ENCODE peak calls at places on chromosomes 7 and 10, in six cellular contexts. K is PC-3; R is astrocyte of the cerebellum; B is astrocyte of the spinal cord; N is A549; A is CD4-positive, alpha-beta T cell. J is an unnamed sample.

GRCh38 chr7:155338632-155339320 is 41.1 kb downstream of the INSIG1 start:
- DNase-seq in R (no peak), N (no peak), K (no peak), A (peak; percentile 8), B (no peak), J (no peak)

GRCh38 chr7:97430001-97430400 is 301.9 kb upstream of the TAC1 start:
- DNase-seq in R (no peak), K (no peak), B (no peak), N (no peak), A (no peak), J (no peak)

GRCh38 chr7:66869660-66870450 is 51.2 kb upstream of the TMEM248 start:
- DNase-seq in A (no peak), B (no peak), N (no peak), K (no peak), R (no peak), J (no peak)

GRCh38 chr10:89301231-89301630 is 615 bp upstream of the IFIT2 start:
- DNase-seq in K (peak; percentile 26), R (no peak), N (peak; percentile 13), B (peak; percentile 40), A (no peak), J (no peak)

GRCh38 chr7:143345428-143345900 is 17.0 kb downstream of the FAM131B start:
- DNase-seq in R (no peak), A (peak; percentile 62), B (peak; percentile 28), N (peak; percentile 78), K (no peak), J (peak; percentile 78)

GRCh38 chr7:95468071-95468470 is 17.7 kb upstream of the ASB4 start:
- DNase-seq in K (no peak), A (no peak), R (no peak), N (no peak), B (no peak), J (no peak)

GRCh38 chr10:110681023-110681681 is 37.0 kb downstream of the RBM20 start:
- DNase-seq in N (peak; percentile 57), A (peak; percentile 5), R (no peak), K (peak; percentile 37), B (peak; percentile 31), J (peak; percentile 67)

GRCh38 chr7:38451840-38452239 is 178.4 kb upstream of the TARP start:
- DNase-seq in A (no peak), N (peak; percentile 37), K (peak; percentile 62), B (peak; percentile 53), R (peak; percentile 31), J (no peak)

GRCh38 chr7:152968003-152968402 is 208.5 kb downstream of the ACTR3B start:
- DNase-seq in A (no peak), K (no peak), B (no peak), R (no peak), N (no peak), J (no peak)

GRCh38 chr10:34434119-34434594 is 380.9 kb downstream of the PARD3 start:
- DNase-seq in A (no peak), B (peak; percentile 79), K (no peak), R (peak; percentile 9), N (peak; percentile 56), J (no peak)

GRCh38 chr7:15924910-15925309 is 238.4 kb upstream of the MEOX2 start:
- DNase-seq in N (no peak), R (no peak), A (no peak), K (no peak), B (no peak), J (no peak)

GRCh38 chr7:77467453-77467852 is 51.3 kb upstream of the GSAP start:
- DNase-seq in B (no peak), A (no peak), K (no peak), N (no peak), R (no peak), J (no peak)

GRCh38 chr7:158355456-158356065 is 232.1 kb downstream of the PTPRN2 start:
- DNase-seq in B (no peak), K (peak; percentile 58), N (peak; percentile 20), A (no peak), R (no peak), J (peak; percentile 20)

GRCh38 chr10:11180228-11180627 is 162.6 kb downstream of the CELF2 start:
- DNase-seq in R (no peak), A (peak; percentile 68), K (no peak), B (no peak), N (no peak), J (no peak)

GRCh38 chr10:43981232-43981631 is 332.6 kb upstream of the ZNF32 start:
- DNase-seq in A (no peak), N (no peak), R (no peak), B (no peak), K (no peak), J (no peak)

GRCh38 chr7:118182618-118183253 is 1.2 kb upstream of the LSM8 start:
- DNase-seq in B (no peak), K (no peak), R (no peak), N (no peak), A (no peak), J (no peak)

GRCh38 chr7:98211221-98211675 is at the start of gene BHLHA15:
- DNase-seq in R (no peak), B (no peak), A (peak; percentile 17), K (peak; percentile 52), N (no peak), J (peak; percentile 71)

GRCh38 chr7:132390705-132391104 is 185.6 kb downstream of the PLXNA4 start:
- DNase-seq in K (peak; percentile 72), N (peak; percentile 20), A (no peak), R (peak; percentile 65), B (peak; percentile 86), J (no peak)

GRCh38 chr10:122507661-122508060 is 46.3 kb downstream of the HTRA1 start:
- DNase-seq in B (no peak), R (no peak), K (no peak), N (no peak), A (no peak), J (no peak)

GRCh38 chr10:76201962-76202361 is 770.5 kb downstream of the LRMDA start:
- DNase-seq in B (no peak), A (no peak), N (no peak), K (no peak), R (no peak), J (no peak)

DNA sequence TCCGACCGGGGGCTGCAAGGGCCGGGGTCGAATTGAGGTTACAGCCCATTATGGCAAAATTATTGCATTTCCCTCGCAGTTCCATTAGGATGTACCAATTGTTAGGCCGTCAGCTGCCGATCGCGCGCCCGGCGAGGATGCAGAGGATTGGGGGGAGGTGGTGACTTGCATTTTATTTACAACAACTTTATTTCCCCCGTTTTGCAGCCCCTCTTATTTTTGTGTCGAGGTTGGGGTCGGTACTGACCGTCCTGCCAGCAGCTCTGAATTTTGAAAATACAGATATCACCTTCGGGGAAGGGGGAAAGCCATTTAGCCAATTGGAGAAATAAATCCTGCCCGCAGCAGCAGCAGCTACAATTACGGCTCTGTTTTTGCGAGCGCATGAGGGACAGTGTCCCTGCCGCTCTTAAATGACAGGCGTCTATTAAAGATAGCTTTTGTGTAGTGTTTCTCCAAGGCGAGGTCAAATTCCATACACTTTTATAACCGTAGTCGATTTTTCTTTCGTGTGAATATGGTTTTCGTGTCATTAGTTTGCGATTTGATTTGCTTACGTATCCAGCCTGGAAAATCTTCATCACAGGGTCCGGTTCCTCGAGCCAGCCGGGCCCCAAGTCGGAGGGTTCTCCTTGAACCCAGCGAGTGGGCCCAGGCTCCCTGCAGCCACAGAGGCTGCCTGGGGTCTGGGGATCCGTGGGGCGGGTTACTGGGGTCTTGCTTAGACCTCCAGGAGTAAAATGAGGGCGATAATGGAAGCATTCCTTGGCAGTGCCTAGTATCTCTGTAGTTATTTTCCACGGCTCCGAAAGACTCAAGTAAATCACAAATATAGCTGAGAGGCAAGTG is 693 bp upstream of the HOXA5 start:
- DNase-seq in A (no peak), B (peak; percentile 74), N (no peak), K (no peak), R (no peak), J (no peak)
- TF ChIP-seq CTCF in A (no peak), B (no peak), N (peak; percentile 7), K (peak; percentile 0), R (no peak), J (peak; percentile 6)

DNA sequence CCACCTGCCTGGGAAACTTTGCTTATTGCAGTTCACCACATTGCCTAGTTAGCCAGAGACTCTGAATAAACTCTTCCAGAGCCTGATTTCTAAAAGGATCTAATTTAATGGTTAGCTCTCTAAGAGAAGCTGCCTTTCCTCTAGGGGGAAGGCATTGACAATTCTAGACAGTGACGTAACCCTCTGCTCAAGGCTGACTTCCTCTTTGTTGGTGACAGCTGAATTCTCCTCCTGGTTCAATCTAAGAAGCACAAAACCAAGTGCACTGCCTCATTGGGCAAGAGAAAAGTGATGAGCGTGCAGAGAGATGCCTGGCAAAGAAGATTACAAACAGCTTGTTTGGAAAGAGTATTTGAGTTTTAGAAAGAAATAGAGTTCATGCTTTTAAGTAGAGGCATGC is 102.7 kb downstream of the MACC1 start:
- DNase-seq in B (no peak), K (no peak), R (no peak), A (no peak), N (peak; percentile 4), J (no peak)
- TF ChIP-seq CTCF in B (no peak), K (no peak), R (no peak), A (no peak), N (no peak), J (no peak)

DNA sequence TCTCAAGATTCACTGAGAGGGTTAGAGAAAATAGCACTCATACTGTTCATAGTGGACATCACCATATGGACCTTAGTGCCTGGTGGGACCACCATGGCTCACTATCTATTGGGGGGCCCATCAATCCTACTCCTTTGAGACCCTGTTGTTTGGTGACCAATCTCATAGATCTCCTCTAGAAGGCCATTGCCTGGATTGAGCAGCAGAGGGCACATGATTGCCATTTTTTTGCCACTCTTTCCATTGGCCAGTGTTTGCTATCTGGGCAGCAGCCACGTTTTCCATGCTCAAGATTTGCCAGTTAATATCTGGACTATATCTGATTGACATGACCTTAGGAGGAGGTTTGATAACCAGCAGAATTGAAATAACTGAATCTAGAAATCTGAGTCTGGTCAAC is 244.5 kb downstream of the ITGB1 start:
- DNase-seq in A (no peak), N (peak; percentile 16), B (no peak), R (no peak), K (peak; percentile 69), J (no peak)
- TF ChIP-seq CTCF in A (no peak), N (no peak), B (peak; percentile 23), R (no peak), K (peak; percentile 84), J (no peak)

GRCh38 chr7:30504347-30505173 is at the start of gene GGCT:
- DNase-seq in B (peak; percentile 98), A (peak; percentile 93), R (peak; percentile 97), K (peak; percentile 97), N (peak; percentile 99), J (peak; percentile 91)

GRCh38 chr7:30501264-30501663 is 3.4 kb downstream of the GGCT start:
- DNase-seq in K (no peak), R (no peak), B (no peak), A (no peak), N (no peak), J (no peak)

GRCh38 chr7:30503273-30504212 is 1.1 kb downstream of the GGCT start:
- DNase-seq in A (no peak), R (no peak), N (no peak), K (peak; percentile 9), B (no peak), J (no peak)

GRCh38 chr7:30502470-30503251 is 2.0 kb downstream of the GGCT start:
- DNase-seq in B (no peak), A (no peak), K (peak; percentile 58), R (no peak), N (no peak), J (no peak)

DNA sequence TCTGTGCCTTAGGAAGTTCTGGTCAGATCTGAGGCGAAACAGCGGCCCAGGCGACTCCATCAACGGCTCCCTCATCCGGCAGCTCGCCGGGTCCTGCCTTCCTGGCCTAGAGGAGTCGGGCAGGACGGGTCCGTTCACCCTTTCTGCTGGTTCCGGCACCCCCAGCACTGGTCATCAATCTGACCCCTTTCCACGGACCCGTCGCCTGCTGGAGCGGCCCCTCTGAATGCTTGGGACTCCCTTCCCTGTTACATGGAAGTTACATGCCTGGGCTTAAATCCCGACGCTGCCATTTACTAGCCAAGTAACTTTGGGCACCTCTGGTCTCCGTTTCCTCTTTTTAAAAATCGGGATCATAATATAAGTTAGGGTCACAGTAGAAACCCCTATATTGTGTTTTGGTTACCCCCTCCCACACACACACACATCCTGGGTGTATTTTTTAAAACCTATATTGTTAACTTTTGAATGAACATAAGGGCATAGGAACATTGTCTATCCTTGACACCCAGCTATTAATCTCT is 607 bp upstream of the GGCT start:
- DNase-seq in N (no peak), A (no peak), B (no peak), K (no peak), R (no peak), J (no peak)
- TF ChIP-seq CTCF in N (no peak), A (no peak), B (peak; percentile 4), K (no peak), R (no peak), J (no peak)